ENCODE peak calls at places on chromosomes 4 and X, in four cellular contexts. G, I, Z and T are unnamed samples.

GRCh38 chr4:87657525-87657924 is 7.4 kb downstream of the DMP1 start:
- DNase-seq in G (no peak), I (no peak), Z (peak), T (no peak)

GRCh38 chrX:149453030-149453429 is 52.1 kb downstream of the IDS start:
- DNase-seq in Z (peak), I (no peak), G (no peak), T (no peak)

GRCh38 chr4:43357252-43357974 is 464.9 kb downstream of the GRXCR1 start:
- DNase-seq in G (no peak), I (no peak), Z (no peak), T (no peak)

GRCh38 chrX:153941331-153942252 is 2.9 kb downstream of the RENBP start:
- DNase-seq in G (no peak), Z (no peak), I (no peak), T (no peak)

GRCh38 chr4:5280845-5281244 is 229.6 kb downstream of the STK32B start:
- DNase-seq in Z (no peak), I (no peak), G (no peak), T (no peak)

GRCh38 chrX:101658661-101659477 is 781 bp downstream of the ARMCX2 start:
- DNase-seq in G (peak), Z (peak), I (peak), T (peak)

GRCh38 chrX:19743386-19743785 is 144.0 kb downstream of the SH3KBP1 start:
- DNase-seq in G (no peak), Z (no peak), I (no peak), T (peak)

GRCh38 chr4:88758264-88758663 is 60.6 kb upstream of the NAP1L5 start:
- DNase-seq in Z (no peak), G (no peak), I (no peak), T (no peak)

GRCh38 chr4:177118596-177118995 is 191.1 kb upstream of the NEIL3 start:
- DNase-seq in Z (no peak), G (no peak), I (peak), T (no peak)

GRCh38 chr4:31275906-31276305 is 555.7 kb downstream of the PCDH7 start:
- DNase-seq in I (no peak), Z (no peak), G (no peak), T (no peak)

GRCh38 chrX:134792077-134792476 is 133.8 kb upstream of the PLAC1 start:
- DNase-seq in I (no peak), Z (no peak), G (no peak), T (no peak)

GRCh38 chr4:742742-743311 is 37.2 kb downstream of the PCGF3 start:
- DNase-seq in Z (peak), G (peak), I (peak), T (peak)

GRCh38 chrX:47193475-47194241 is at the start of gene UBA1:
- DNase-seq in I (peak), G (peak), Z (peak), T (peak)
- TF ChIP-seq CTCF in I (peak), G (peak), Z (peak), T (peak)

GRCh38 chr4:140995058-140995457 is 138.2 kb downstream of the RNF150 start:
- DNase-seq in Z (no peak), G (peak), I (no peak), T (no peak)
- TF ChIP-seq EP300 in Z (no peak), G (no peak), I (no peak), T (no peak)

GRCh38 chr4:148284526-148285193 is 157.6 kb downstream of the NR3C2 start:
- DNase-seq in Z (no peak), G (no peak), I (no peak), T (no peak)
- TF ChIP-seq CTCF in Z (no peak), G (no peak), I (peak), T (no peak)

DNA sequence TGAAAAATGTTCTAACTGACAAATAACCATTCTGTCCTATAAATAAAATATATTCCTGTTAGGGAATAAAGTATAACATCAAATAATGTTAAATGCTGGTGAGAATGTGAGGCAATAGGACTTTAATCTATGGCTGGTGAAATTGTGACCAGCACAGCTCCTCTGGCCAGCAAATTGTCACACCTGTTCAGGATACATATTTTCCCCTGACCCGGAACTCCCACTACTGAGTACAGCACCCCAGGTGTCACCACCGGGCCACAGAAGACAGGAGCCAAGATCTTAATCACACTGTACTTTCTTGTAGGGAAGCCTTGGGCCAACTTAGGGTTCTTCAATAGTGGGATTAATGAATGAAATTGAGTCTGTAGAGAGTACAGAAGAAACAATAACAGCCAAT is 33.2 kb downstream of the C4orf33 start:
- DNase-seq in I (no peak), Z (no peak), G (no peak), T (no peak)
- TF ChIP-seq EP300 in I (no peak), Z (no peak), G (no peak), T (no peak)

DNA sequence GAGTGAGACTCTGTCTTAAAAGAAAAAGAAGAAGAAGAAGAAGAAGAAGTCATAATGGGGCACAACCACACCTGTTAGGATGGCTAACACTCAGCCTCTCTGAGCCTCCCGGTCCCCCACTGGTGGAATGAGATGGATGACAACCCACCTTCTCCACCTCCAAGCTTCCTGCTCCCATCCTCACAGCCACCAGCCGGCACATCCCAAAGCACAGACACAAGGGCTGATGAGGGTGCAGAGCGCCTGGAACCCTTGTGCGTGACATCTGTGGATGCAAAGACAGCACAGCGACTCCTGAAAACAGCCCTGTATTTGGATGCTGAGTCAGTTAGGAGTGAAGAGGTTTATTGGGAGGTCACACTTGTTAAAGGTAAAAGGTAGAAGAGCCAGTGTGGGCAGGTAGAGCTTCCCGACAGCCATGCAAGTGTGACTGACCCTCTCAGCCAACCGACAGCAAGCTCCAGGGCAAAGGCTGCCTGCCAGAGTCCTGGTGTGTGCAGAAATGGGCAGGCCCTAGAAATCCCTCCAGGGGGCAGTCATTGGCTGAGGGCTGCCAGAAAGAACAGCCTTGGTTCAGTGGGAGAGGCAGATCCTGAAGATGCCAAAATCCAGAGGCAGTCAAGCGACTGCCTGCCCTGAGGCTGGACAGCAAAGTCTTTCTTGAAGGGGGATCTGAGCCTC is 26.6 kb upstream of the MAN2B2 start:
- DNase-seq in Z (peak), I (no peak), G (no peak), T (no peak)
- TF ChIP-seq CTCF in Z (no peak), I (no peak), G (no peak), T (no peak)